ENCODE peak calls at places on chromosomes 2 and 18, in four cellular contexts. Z is fibroblast of the aortic adventitia, K is stomach, H is cardiac muscle cell. P is an unnamed sample.

GRCh38 chr18:6873352-6873751 is 143.8 kb downstream of the ARHGAP28 start:
- DNase-seq in Z (no peak), K (no peak), H (no peak), P (no peak)

GRCh38 chr2:101199153-101199810 is 48.1 kb upstream of the TBC1D8 start:
- DNase-seq in Z (peak), K (no peak), H (peak), P (no peak)

GRCh38 chr2:230893338-230893737 is 28.6 kb downstream of the ITM2C start:
- DNase-seq in Z (no peak), K (no peak), H (no peak), P (no peak)

GRCh38 chr18:2466978-2467377 is 104.3 kb downstream of the METTL4 start:
- DNase-seq in Z (no peak), K (no peak), H (no peak), P (no peak)

GRCh38 chr18:2654828-2655152 is 736 bp upstream of the SMCHD1 start:
- DNase-seq in Z (peak), K (no peak), H (peak), P (no peak)

GRCh38 chr2:178194600-178195389 is 483 bp downstream of the OSBPL6 start:
- DNase-seq in Z (peak), K (peak), H (peak), P (peak)

GRCh38 chr2:69835666-69836065 is 6.2 kb downstream of the GMCL1 start:
- DNase-seq in Z (no peak), K (no peak), H (no peak), P (no peak)

GRCh38 chr2:105768961-105769452 is 24.3 kb downstream of the NCK2 start:
- DNase-seq in Z (no peak), K (no peak), H (peak), P (no peak)

GRCh38 chr2:86223682-86224560 is 24.7 kb downstream of the MRPL35 start:
- DNase-seq in Z (peak), K (no peak), H (peak), P (peak)

GRCh38 chr18:61199131-61199903 is 133.9 kb upstream of the CDH20 start:
- DNase-seq in Z (peak), K (no peak), H (no peak), P (peak)

GRCh38 chr2:216765810-216766259 is 70.5 kb upstream of the IGFBP5 start:
- DNase-seq in Z (no peak), K (no peak), H (no peak), P (no peak)

GRCh38 chr18:9683418-9684396 is 24.4 kb upstream of the RAB31 start:
- DNase-seq in Z (peak), K (peak), H (peak), P (peak)
- TF ChIP-seq CTCF in Z (peak), K (peak), H (peak), P (peak)

GRCh38 chr2:109350526-109350925 is 221.5 kb downstream of the SH3RF3 start:
- DNase-seq in Z (peak), K (no peak), H (no peak), P (no peak)

GRCh38 chr2:109351164-109351756 is 222.3 kb downstream of the SH3RF3 start:
- DNase-seq in Z (peak), K (peak), H (peak), P (peak)

GRCh38 chr2:109348190-109348589 is 219.2 kb downstream of the SH3RF3 start:
- DNase-seq in Z (no peak), K (no peak), H (no peak), P (no peak)

GRCh38 chr2:109348645-109349554 is 219.9 kb downstream of the SH3RF3 start:
- DNase-seq in Z (no peak), K (no peak), H (no peak), P (no peak)

DNA sequence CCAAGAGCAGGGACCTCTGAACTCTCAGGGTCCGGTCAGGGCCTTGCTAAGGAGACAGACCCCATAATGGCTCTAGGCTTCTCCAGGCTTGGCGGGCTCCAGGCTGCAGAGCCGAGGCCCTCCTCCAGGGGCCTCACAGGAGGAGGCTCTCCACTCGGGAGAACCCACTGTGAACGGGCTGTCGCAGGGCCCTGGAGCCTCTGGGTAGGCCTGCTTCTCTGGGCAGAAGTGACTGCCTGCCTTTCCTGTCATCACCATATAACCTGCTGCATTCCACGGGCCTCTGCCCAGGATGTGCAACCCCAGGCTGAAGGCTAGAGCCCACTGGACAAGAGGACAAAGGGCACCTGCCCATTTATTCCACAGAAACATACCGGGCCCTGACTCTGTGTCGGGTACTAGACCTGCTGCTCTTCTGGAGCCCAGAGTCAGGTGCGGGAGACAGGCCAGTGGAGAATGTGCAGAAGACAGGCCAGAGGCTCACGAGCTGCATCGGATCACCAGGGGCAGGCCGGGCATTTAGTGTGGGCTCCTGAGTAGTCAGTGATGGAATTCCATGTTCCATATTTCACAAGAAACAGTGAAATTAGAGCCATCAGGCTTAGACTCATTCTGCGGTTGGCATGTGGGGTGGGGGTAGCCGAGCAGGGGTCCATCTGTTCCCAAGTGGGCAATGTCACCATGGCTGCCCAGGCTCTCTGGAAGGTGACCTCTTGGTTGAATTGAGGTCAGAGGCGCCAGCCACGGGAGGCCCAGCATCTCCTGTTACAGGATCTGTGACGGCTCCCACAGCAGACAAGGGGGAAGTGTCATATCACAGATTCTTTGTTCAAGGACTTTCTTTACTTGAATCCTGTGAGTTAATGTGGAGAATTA is 220.8 kb downstream of the SH3RF3 start:
- DNase-seq in Z (no peak), K (peak), H (no peak), P (no peak)
- TF ChIP-seq CTCF in Z (peak), K (no peak), H (no peak), P (peak)

GRCh38 chr2:176174382-176174834 is 14.1 kb upstream of the HOXD1 start:
- DNase-seq in Z (no peak), K (no peak), H (no peak), P (no peak)
- TF ChIP-seq CTCF in Z (no peak), K (no peak), H (no peak), P (no peak)

GRCh38 chr2:28152585-28153284 is 239.9 kb upstream of the FOSL2 start:
- DNase-seq in Z (peak), K (no peak), H (no peak), P (no peak)

GRCh38 chr2:28153851-28154250 is 238.8 kb upstream of the FOSL2 start:
- DNase-seq in Z (no peak), K (no peak), H (no peak), P (no peak)

GRCh38 chr2:28155071-28155470 is 237.6 kb upstream of the FOSL2 start:
- DNase-seq in Z (no peak), K (no peak), H (no peak), P (no peak)

GRCh38 chr2:28150994-28151393 is 241.7 kb upstream of the FOSL2 start:
- DNase-seq in Z (no peak), K (no peak), H (no peak), P (no peak)

GRCh38 chr2:28155627-28156026 is 237.0 kb upstream of the FOSL2 start:
- DNase-seq in Z (peak), K (no peak), H (no peak), P (no peak)
- TF ChIP-seq CTCF in Z (peak), K (peak), H (peak), P (peak)

GRCh38 chr18:67464499-67464898 is 52.0 kb downstream of the DSEL start:
- DNase-seq in Z (no peak), K (no peak), H (no peak), P (no peak)

GRCh38 chr18:67467188-67467587 is 49.3 kb downstream of the DSEL start:
- DNase-seq in Z (no peak), K (no peak), H (no peak), P (no peak)

GRCh38 chr18:67468038-67468437 is 48.5 kb downstream of the DSEL start:
- DNase-seq in Z (no peak), K (no peak), H (no peak), P (no peak)

GRCh38 chr18:67463829-67464228 is 52.7 kb downstream of the DSEL start:
- DNase-seq in Z (no peak), K (no peak), H (peak), P (no peak)
- TF ChIP-seq CTCF in Z (no peak), K (peak), H (peak), P (peak)

GRCh38 chr2:235463893-235464292 is 29.9 kb upstream of the AGAP1 start:
- DNase-seq in Z (peak), K (peak), H (peak), P (no peak)
- TF ChIP-seq CTCF in Z (no peak), K (no peak), H (no peak), P (no peak)

GRCh38 chr18:23265691-23266399 is 130.6 kb downstream of the CABLES1 start:
- DNase-seq in Z (no peak), K (no peak), H (no peak), P (no peak)
- TF ChIP-seq CTCF in Z (no peak), K (no peak), H (no peak), P (no peak)

DNA sequence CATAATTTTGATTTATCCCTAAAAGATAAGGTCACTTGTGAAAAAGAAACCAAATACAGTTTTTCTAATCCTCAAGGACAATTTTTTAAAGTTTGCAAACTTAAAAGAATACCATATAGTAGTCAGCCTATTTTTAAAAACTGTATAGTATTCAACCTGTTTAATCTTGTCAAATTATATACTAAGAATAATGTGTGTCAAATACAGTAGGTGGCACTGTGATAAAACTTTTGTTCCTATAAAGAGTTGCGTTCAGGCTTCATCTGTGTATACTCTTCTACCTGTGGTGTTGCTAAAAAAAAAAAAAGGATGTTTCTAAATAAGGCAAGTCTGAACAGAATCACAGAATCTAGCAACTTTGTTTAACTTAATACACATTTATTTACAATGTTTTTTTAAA is 68.6 kb downstream of the CCDC138 start:
- DNase-seq in Z (peak), K (no peak), H (peak), P (peak)
- TF ChIP-seq CTCF in Z (peak), K (no peak), H (no peak), P (peak)

GRCh38 chr18:11982981-11983380 is 1.7 kb downstream of the IMPA2 start:
- DNase-seq in Z (no peak), K (no peak), H (no peak), P (no peak)

GRCh38 chr18:11980148-11980554 is 1.2 kb upstream of the IMPA2 start:
- DNase-seq in Z (no peak), K (no peak), H (no peak), P (no peak)

GRCh38 chr18:11981383-11981632 is at the start of gene IMPA2:
- DNase-seq in Z (no peak), K (no peak), H (no peak), P (no peak)

GRCh38 chr18:11981633-11982366 is 493 bp downstream of the IMPA2 start:
- DNase-seq in Z (peak), K (peak), H (peak), P (no peak)

GRCh38 chr18:11980555-11981382 is 538 bp upstream of the IMPA2 start:
- DNase-seq in Z (peak), K (peak), H (peak), P (peak)
- TF ChIP-seq CTCF in Z (no peak), K (no peak), H (no peak), P (no peak)